ENCODE peak calls at places on chromosomes 2 and 18, in five cellular contexts. S is GM23248; X is spleen; M is naive thymus-derived CD4-positive, alpha-beta T cell; E is tibial nerve. U is an unnamed sample.

GRCh38 chr18:6486313-6486712 is 71.6 kb upstream of the L3MBTL4 start:
- DNase-seq in M (no peak), X (no peak), E (no peak), S (no peak), U (no peak)

GRCh38 chr2:190094471-190094870 is 31.9 kb upstream of the MSTN start:
- DNase-seq in E (no peak), X (no peak), M (no peak), S (peak; percentile 7), U (no peak)

GRCh38 chr2:191041418-191042161 is 27.6 kb upstream of the STAT1 start:
- DNase-seq in S (peak; percentile 49), E (no peak), X (no peak), M (no peak), U (no peak)

GRCh38 chr2:3747032-3747654 is 43.8 kb downstream of the DCDC2C start:
- DNase-seq in M (no peak), S (no peak), E (no peak), X (no peak), U (no peak)

GRCh38 chr2:10019174-10019971 is 24.0 kb upstream of the KLF11 start:
- DNase-seq in E (no peak), X (peak; percentile 66), S (peak; percentile 58), M (no peak), U (no peak)

GRCh38 chr2:239805043-239805329 is 220.2 kb downstream of the NDUFA10 start:
- DNase-seq in X (no peak), S (no peak), E (no peak), M (no peak), U (no peak)

GRCh38 chr18:7760967-7761946 is 194.1 kb downstream of the PTPRM start:
- DNase-seq in M (no peak), S (peak; percentile 36), E (no peak), X (no peak), U (no peak)

GRCh38 chr18:36340232-36340631 is 42.7 kb downstream of the FHOD3 start:
- DNase-seq in S (no peak), M (no peak), X (no peak), E (no peak), U (no peak)

GRCh38 chr2:84427235-84428138 is 31.6 kb downstream of the SUCLG1 start:
- DNase-seq in E (no peak), M (no peak), X (no peak), S (peak; percentile 45), U (no peak)

GRCh38 chr2:150474326-150475074 is 13.0 kb downstream of the RND3 start:
- DNase-seq in X (no peak), E (no peak), S (peak; percentile 41), M (no peak), U (no peak)

GRCh38 chr2:217412299-217412698 is 552.4 kb upstream of the TNP1 start:
- DNase-seq in M (no peak), S (no peak), X (no peak), E (no peak), U (no peak)

GRCh38 chr2:232336241-232336736 is 42.3 kb upstream of the ALPP start:
- DNase-seq in E (no peak), X (peak; percentile 68), S (no peak), M (no peak), U (no peak)

GRCh38 chr18:58669731-58670379 is 1.4 kb upstream of the MALT1 start:
- DNase-seq in S (peak; percentile 59), E (no peak), M (no peak), X (no peak), U (no peak)

GRCh38 chr2:146992057-146992456 is 852.8 kb upstream of the ACVR2A start:
- DNase-seq in M (no peak), X (no peak), E (no peak), S (peak; percentile 44), U (no peak)

GRCh38 chr2:119231975-119232665 is 8.5 kb downstream of the STEAP3 start:
- DNase-seq in E (no peak), M (no peak), S (peak; percentile 84), X (no peak), U (no peak)

GRCh38 chr2:229133155-229133772 is 137.8 kb downstream of the PID1 start:
- DNase-seq in M (no peak), X (no peak), E (peak; percentile 23), S (peak; percentile 59), U (no peak)

GRCh38 chr2:45889620-45890019 is 238.1 kb downstream of the PRKCE start:
- DNase-seq in E (no peak), X (no peak), M (no peak), S (no peak), U (no peak)

GRCh38 chr18:23725827-23726661 is 36.8 kb downstream of the LAMA3 start:
- DNase-seq in M (no peak), E (no peak), X (no peak), S (no peak), U (no peak)
- H3K27ac ChIP-seq in M (no peak overlapping the region), E (no peak overlapping the region), X (no peak overlapping the region), S (no peak overlapping the region), U (no peak overlapping the region)

GRCh38 chr2:172038604-172039003 is 38.9 kb downstream of the METAP1D start:
- DNase-seq in E (no peak), X (no peak), S (peak; percentile 95), M (no peak), U (no peak)

GRCh38 chr2:172038121-172038520 is 38.4 kb downstream of the METAP1D start:
- DNase-seq in X (no peak), S (peak; percentile 4), E (no peak), M (no peak), U (no peak)

GRCh38 chr2:172040311-172040710 is 40.6 kb downstream of the METAP1D start:
- DNase-seq in S (no peak), E (no peak), X (no peak), M (no peak), U (no peak)

GRCh38 chr2:172039011-172039704 is 39.4 kb downstream of the METAP1D start:
- DNase-seq in S (peak; percentile 18), E (no peak), X (no peak), M (no peak), U (no peak)
- H3K27ac ChIP-seq in S (peak overlapping the region; percentile 78), E (no peak overlapping the region), X (no peak overlapping the region), M (no peak overlapping the region), U (no peak overlapping the region)

GRCh38 chr18:76384861-76385680 is 110.0 kb downstream of the ZNF516 start:
- DNase-seq in E (no peak), X (no peak), M (no peak), S (no peak), U (no peak)
- H3K27ac ChIP-seq in E (no peak overlapping the region), X (no peak overlapping the region), M (no peak overlapping the region), S (no peak overlapping the region), U (no peak overlapping the region)

GRCh38 chr2:172440795-172441194 is 13.4 kb downstream of the ITGA6 start:
- DNase-seq in E (no peak), S (no peak), X (no peak), M (peak; percentile 38), U (no peak)
- H3K27ac ChIP-seq in E (peak overlapping the region; percentile 72), S (no peak overlapping the region), X (no peak overlapping the region), M (peak overlapping the region; percentile 41), U (no peak overlapping the region)

DNA sequence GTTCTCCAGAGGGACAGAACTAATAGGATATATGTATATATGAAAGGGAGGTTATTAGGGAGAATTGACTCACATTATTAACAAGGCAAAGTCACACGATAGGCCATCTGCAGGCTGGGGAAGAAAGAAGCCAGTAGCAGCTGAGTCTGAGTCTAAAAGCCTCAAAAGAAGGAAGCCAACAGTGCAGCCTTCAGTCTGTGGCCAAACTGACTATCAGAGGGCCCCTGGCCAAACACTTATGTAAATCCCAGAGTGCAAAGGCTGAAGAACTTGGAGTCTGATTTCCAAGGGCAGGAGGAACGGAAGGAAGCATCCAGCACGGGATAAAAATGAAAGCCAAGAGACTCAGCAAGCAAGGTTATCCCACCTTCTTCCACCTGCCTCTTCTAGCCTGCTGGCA is 108.0 kb upstream of the LDLRAD4 start:
- DNase-seq in S (no peak), X (no peak), E (no peak), M (no peak), U (no peak)
- H3K27ac ChIP-seq in S (no peak overlapping the region), X (no peak overlapping the region), E (no peak overlapping the region), M (no peak overlapping the region), U (no peak overlapping the region)

GRCh38 chr2:199818001-199818400 is 33.0 kb downstream of the FTCDNL1 start:
- DNase-seq in X (no peak), S (no peak), E (no peak), M (no peak), U (no peak)

GRCh38 chr2:199811360-199811759 is 39.6 kb downstream of the FTCDNL1 start:
- DNase-seq in E (no peak), X (no peak), M (no peak), S (peak; percentile 39), U (no peak)

GRCh38 chr2:199810422-199811250 is 40.4 kb downstream of the FTCDNL1 start:
- DNase-seq in M (no peak), X (no peak), E (no peak), S (peak; percentile 69), U (no peak)

GRCh38 chr2:199814845-199815211 is 36.2 kb downstream of the FTCDNL1 start:
- DNase-seq in S (peak; percentile 33), X (no peak), E (no peak), M (no peak), U (no peak)

GRCh38 chr2:199814084-199814844 is 36.7 kb downstream of the FTCDNL1 start:
- DNase-seq in M (no peak), S (no peak), X (no peak), E (no peak), U (no peak)
- H3K27ac ChIP-seq in M (no peak overlapping the region), S (no peak overlapping the region), X (no peak overlapping the region), E (no peak overlapping the region), U (no peak overlapping the region)

GRCh38 chr18:76948345-76948744 is 126.0 kb downstream of the ZNF236 start:
- DNase-seq in E (no peak), X (no peak), S (no peak), M (no peak), U (no peak)
- H3K27ac ChIP-seq in E (no peak overlapping the region), X (no peak overlapping the region), S (no peak overlapping the region), M (no peak overlapping the region), U (no peak overlapping the region)

GRCh38 chr2:22455086-22455485 is 929.9 kb upstream of the KLHL29 start:
- DNase-seq in M (no peak), X (no peak), E (no peak), S (no peak), U (no peak)
- H3K27ac ChIP-seq in M (no peak overlapping the region), X (no peak overlapping the region), E (no peak overlapping the region), S (no peak overlapping the region), U (no peak overlapping the region)

DNA sequence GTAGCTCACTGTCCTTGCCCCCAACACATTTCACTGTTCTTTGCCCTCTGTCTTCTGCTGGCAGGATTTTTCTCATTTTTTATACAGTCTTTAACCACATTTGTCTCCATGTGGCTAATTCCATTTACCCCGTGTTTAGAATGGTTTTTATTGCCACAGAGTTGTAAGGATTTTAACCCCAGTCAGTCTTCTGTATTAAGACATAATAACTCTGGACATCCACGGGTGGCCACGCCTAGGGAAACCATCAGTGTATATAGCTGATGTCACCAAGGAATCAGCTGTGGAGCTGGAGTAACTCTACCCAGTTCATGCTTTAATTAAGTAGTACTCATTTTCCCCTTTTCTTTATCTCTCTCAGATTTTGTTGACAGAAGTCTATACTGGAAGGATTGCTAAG is 139.8 kb downstream of the MAP4K4 start:
- DNase-seq in M (no peak), X (no peak), E (no peak), S (no peak), U (no peak)
- H3K27ac ChIP-seq in M (no peak overlapping the region), X (no peak overlapping the region), E (no peak overlapping the region), S (no peak overlapping the region), U (no peak overlapping the region)

GRCh38 chr2:73489053-73489452 is 103.4 kb downstream of the ALMS1 start:
- DNase-seq in E (no peak), M (no peak), S (no peak), X (no peak), U (no peak)
- H3K27ac ChIP-seq in E (no peak overlapping the region), M (no peak overlapping the region), S (no peak overlapping the region), X (no peak overlapping the region), U (no peak overlapping the region)

U was measured in substantia nigra.